ENCODE peak calls at places on chromosome 16, in ten cellular contexts. X is epithelial cell of esophagus, M is GM13976, O is NCI-H446 treated with DMSO at 0.1 percent for 48 hours, D is GM19239, I is heart right ventricle, C is A549, R is fibroblast of the conjunctiva, A is omental fat pad, K is HEK293T. T is an unnamed sample.

GRCh38 chr16:24054649-24055560 is 201.2 kb upstream of the CACNG3 start:
- DNase-seq in D (no peak), K (no peak), M (no peak), R (no peak), A (no peak), O (no peak), X (no peak), I (no peak), C (no peak), T (no peak)

GRCh38 chr16:27382187-27382855 is 19.7 kb upstream of the IL21R start:
- DNase-seq in X (no peak), C (no peak), A (no peak), R (no peak), I (no peak), D (no peak), M (no peak), O (no peak), K (no peak), T (no peak)

GRCh38 chr16:85350973-85351372 is 238.7 kb upstream of the CIBAR2 start:
- DNase-seq in C (peak; percentile 89), D (no peak), R (peak; percentile 92), X (peak; percentile 99), K (no peak), I (peak; percentile 90), O (peak; percentile 92), M (no peak), A (no peak), T (peak; percentile 79)

GRCh38 chr16:50838165-50838564 is 96.3 kb downstream of the CYLD start:
- DNase-seq in K (no peak), R (no peak), I (no peak), M (no peak), A (no peak), X (peak; percentile 74), C (no peak), D (no peak), O (no peak), T (no peak)

GRCh38 chr16:86761117-86761971 is 183.0 kb downstream of the FOXL1 start:
- DNase-seq in I (peak; percentile 62), M (peak; percentile 76), R (peak; percentile 52), X (peak; percentile 70), O (no peak), C (peak; percentile 69), D (peak; percentile 50), A (peak; percentile 59), K (peak; percentile 78), T (no peak)

GRCh38 chr16:67883872-67884261 is 818 bp upstream of the NRN1L start:
- DNase-seq in I (peak; percentile 36), M (peak; percentile 89), A (peak; percentile 62), O (no peak), X (peak; percentile 76), K (peak; percentile 74), C (peak; percentile 59), R (no peak), D (peak; percentile 87), T (no peak)

GRCh38 chr16:69804283-69804682 is 42.2 kb downstream of the WWP2 start:
- DNase-seq in C (no peak), M (no peak), O (no peak), K (no peak), I (no peak), D (no peak), X (no peak), R (peak; percentile 33), A (no peak), T (no peak)

GRCh38 chr16:28202147-28202746 is 9.5 kb downstream of the XPO6 start:
- DNase-seq in O (no peak), X (no peak), I (no peak), M (peak; percentile 47), C (peak; percentile 29), D (no peak), R (no peak), K (no peak), A (no peak), T (no peak)

GRCh38 chr16:89200124-89200849 is at the start of gene SLC22A31:
- DNase-seq in C (no peak), K (no peak), M (no peak), I (no peak), A (no peak), R (no peak), X (no peak), O (no peak), D (no peak), T (no peak)

GRCh38 chr16:53219795-53220194 is 165.0 kb downstream of the CHD9 start:
- DNase-seq in A (no peak), O (no peak), C (peak; percentile 27), M (no peak), R (no peak), X (peak; percentile 57), K (no peak), I (no peak), D (no peak), T (peak; percentile 56)

GRCh38 chr16:88548131-88548874 is 21.9 kb upstream of the ZC3H18 start:
- DNase-seq in A (no peak), D (no peak), O (no peak), I (no peak), K (no peak), C (no peak), X (no peak), M (no peak), R (no peak), T (no peak)

GRCh38 chr16:31092330-31092729 is 2.3 kb downstream of the VKORC1 start:
- DNase-seq in A (no peak), D (no peak), I (no peak), K (no peak), X (no peak), O (no peak), R (no peak), C (no peak), M (no peak), T (no peak)

GRCh38 chr16:57175896-57176295 is 9.9 kb downstream of the PSME3IP1 start:
- DNase-seq in M (no peak), D (no peak), K (no peak), O (no peak), C (no peak), R (no peak), A (no peak), I (no peak), X (no peak), T (no peak)

GRCh38 chr16:87790278-87791023 is 24.7 kb upstream of the KLHDC4 start:
- DNase-seq in X (peak; percentile 88), I (peak; percentile 66), R (no peak), A (no peak), K (no peak), C (peak; percentile 94), D (no peak), M (no peak), O (peak; percentile 15), T (no peak)

GRCh38 chr16:67248401-67249177 is at the start of gene SLC9A5:
- DNase-seq in K (peak; percentile 46), A (no peak), X (peak; percentile 20), M (peak; percentile 77), C (no peak), D (no peak), O (no peak), R (no peak), I (no peak), T (no peak)

GRCh38 chr16:65306722-65307121 is 184.9 kb upstream of the CDH11 start:
- DNase-seq in D (no peak), A (no peak), M (no peak), X (no peak), R (no peak), I (no peak), K (no peak), C (no peak), O (no peak), T (no peak)

GRCh38 chr16:53372942-53373871 is 61.1 kb upstream of the RBL2 start:
- DNase-seq in O (no peak), I (peak; percentile 7), X (peak; percentile 73), C (peak; percentile 9), M (peak; percentile 56), A (no peak), K (no peak), D (peak; percentile 22), R (no peak), T (no peak)

GRCh38 chr16:30846649-30847402 is 47.1 kb downstream of the BCL7C start:
- DNase-seq in X (no peak), K (no peak), D (no peak), C (no peak), O (no peak), R (no peak), M (no peak), A (no peak), I (peak; percentile 22), T (no peak)

GRCh38 chr16:88815901-88816589 is 4.3 kb upstream of the APRT start:
- DNase-seq in C (peak; percentile 46), I (no peak), O (no peak), D (peak; percentile 54), X (peak; percentile 48), K (no peak), R (no peak), A (no peak), M (peak; percentile 73), T (no peak)

GRCh38 chr16:21666772-21667171 is 3.0 kb downstream of the OTOA start:
- DNase-seq in M (no peak), K (no peak), C (no peak), I (no peak), X (no peak), O (no peak), D (no peak), R (no peak), A (no peak), T (peak; percentile 77)

GRCh38 chr16:88531931-88532433 is 38.2 kb upstream of the ZC3H18 start:
- DNase-seq in M (no peak), O (no peak), R (no peak), K (no peak), I (no peak), A (no peak), C (no peak), D (no peak), X (no peak), T (no peak)

GRCh38 chr16:28291651-28292626 is at the start of gene SBK1:
- DNase-seq in C (peak; percentile 65), R (no peak), K (peak; percentile 97), A (no peak), M (peak; percentile 98), O (peak; percentile 49), X (peak; percentile 82), D (peak; percentile 99), I (peak; percentile 45), T (peak; percentile 87)

GRCh38 chr16:67264277-67264676 is 15.1 kb upstream of the PLEKHG4 start:
- DNase-seq in M (no peak), D (no peak), A (no peak), X (no peak), C (no peak), K (no peak), I (no peak), O (no peak), R (no peak), T (no peak)

T was measured in COLO829.